ENCODE peak calls at places on chromosomes 16 and 17, in four cellular contexts. V is HFF-Myc, B is progenitor cell of endocrine pancreas, M is heart right ventricle. Z is an unnamed sample.

GRCh38 chr17:65181237-65182061 is 44.3 kb downstream of the RGS9 start:
- DNase-seq in V (no peak), M (no peak), B (no peak), Z (no peak)

GRCh38 chr17:28225271-28225670 is 93.7 kb upstream of the TMEM97 start:
- DNase-seq in V (no peak), M (peak), B (no peak), Z (no peak)

GRCh38 chr17:47950448-47950847 is 7.2 kb downstream of the PRR15L start:
- DNase-seq in V (no peak), M (no peak), B (no peak), Z (no peak)

GRCh38 chr17:46124695-46125592 is 68.3 kb downstream of the KANSL1 start:
- DNase-seq in V (no peak), M (no peak), B (no peak), Z (no peak)

GRCh38 chr17:34859652-34860051 is 101.6 kb downstream of the CCT6B start:
- DNase-seq in B (no peak), V (no peak), M (no peak), Z (no peak)

GRCh38 chr17:4902540-4902939 is 358 bp downstream of the CHRNE start:
- DNase-seq in V (no peak), B (no peak), M (no peak), Z (no peak)

GRCh38 chr17:7822126-7822525 is 11.9 kb upstream of the KDM6B start:
- DNase-seq in V (no peak), M (no peak), B (no peak), Z (no peak)

GRCh38 chr16:85243312-85243711 is 131.0 kb upstream of the CIBAR2 start:
- DNase-seq in M (no peak), B (no peak), V (no peak), Z (no peak)

GRCh38 chr17:2929881-2930533 is 133.4 kb downstream of the OR1D5 start:
- DNase-seq in V (no peak), B (peak), M (no peak), Z (peak)

GRCh38 chr16:88045820-88046303 is 94.6 kb downstream of the BANP start:
- DNase-seq in V (no peak), B (no peak), M (no peak), Z (no peak)

GRCh38 chr16:68298907-68299515 is 11.7 kb downstream of the SLC7A6OS start:
- DNase-seq in V (no peak), B (no peak), M (peak), Z (no peak)

GRCh38 chr17:80743181-80743771 is 198.6 kb downstream of the RPTOR start:
- DNase-seq in M (no peak), V (no peak), B (no peak), Z (no peak)

GRCh38 chr17:2690165-2691068 is 21.1 kb downstream of the CLUH start:
- DNase-seq in V (no peak), M (peak), B (no peak), Z (no peak)

GRCh38 chr16:87854053-87854906 is 15.0 kb downstream of the SLC7A5 start:
- DNase-seq in V (no peak), M (no peak), B (no peak), Z (no peak)

GRCh38 chr17:76623271-76624146 is 20.0 kb downstream of the ST6GALNAC1 start:
- DNase-seq in V (no peak), M (peak), B (peak), Z (peak)

GRCh38 chr17:77110006-77110374 is 30.8 kb upstream of the SEC14L1 start:
- DNase-seq in B (no peak), V (no peak), M (no peak), Z (peak)

GRCh38 chr17:34487616-34488015 is 91.8 kb upstream of the TMEM132E start:
- DNase-seq in M (no peak), V (no peak), B (no peak), Z (no peak)

GRCh38 chr16:11341371-11341770 is 3.9 kb upstream of the RMI2 start:
- DNase-seq in V (no peak), M (no peak), B (no peak), Z (no peak)

GRCh38 chr16:47143677-47144558 is at the start of gene NETO2:
- DNase-seq in B (peak), V (no peak), M (peak), Z (peak)

GRCh38 chr17:53313746-53314145 is 509.0 kb upstream of the KIF2B start:
- DNase-seq in M (no peak), B (no peak), V (no peak), Z (no peak)

GRCh38 chr17:6476061-6476833 is 32.0 kb downstream of the PIMREG start:
- DNase-seq in V (no peak), B (no peak), M (no peak), Z (no peak)

GRCh38 chr16:81517630-81518438 is 73.2 kb downstream of the CMIP start:
- DNase-seq in B (no peak), M (no peak), V (no peak), Z (no peak)

GRCh38 chr17:80227156-80227555 is 6.9 kb downstream of the SLC26A11 start:
- DNase-seq in B (no peak), M (no peak), V (no peak), Z (no peak)

GRCh38 chr16:8961811-8962390 is 1.8 kb downstream of the USP7 start:
- DNase-seq in M (no peak), V (no peak), B (no peak), Z (no peak)

GRCh38 chr17:62791235-62792121 is 16.6 kb downstream of the MARCHF10 start:
- DNase-seq in M (no peak), V (peak), B (no peak), Z (no peak)

GRCh38 chr17:61575352-61575975 is 15.6 kb downstream of the NACA2 start:
- DNase-seq in M (no peak), B (no peak), V (no peak), Z (no peak)

GRCh38 chr17:57597101-57597500 is 148.0 kb downstream of the CCDC182 start:
- DNase-seq in V (no peak), M (no peak), B (no peak), Z (no peak)

GRCh38 chr17:49952209-49952911 is 16.6 kb upstream of the DLX4 start:
- DNase-seq in B (peak), M (peak), V (no peak), Z (peak)

GRCh38 chr17:15385305-15385704 is 43.9 kb upstream of the TEKT3 start:
- DNase-seq in V (no peak), B (no peak), M (no peak), Z (no peak)

GRCh38 chr17:28470266-28471126 is 2.9 kb upstream of the SLC13A2 start:
- DNase-seq in M (no peak), V (no peak), B (no peak), Z (no peak)

GRCh38 chr16:12341966-12342365 is 365.4 kb downstream of the SNX29 start:
- DNase-seq in V (no peak), M (no peak), B (no peak), Z (no peak)

GRCh38 chr16:22360963-22361659 is 13.3 kb downstream of the CDR2 start:
- DNase-seq in B (no peak), M (no peak), V (no peak), Z (no peak)

GRCh38 chr17:8706431-8706830 is 38.2 kb downstream of the CCDC42 start:
- DNase-seq in V (no peak), M (no peak), B (no peak), Z (no peak)

GRCh38 chr17:59684967-59685366 is 22.3 kb downstream of the PTRH2 start:
- DNase-seq in B (no peak), M (no peak), V (no peak), Z (no peak)

GRCh38 chr17:61634942-61635538 is 44.0 kb upstream of the NACA2 start:
- DNase-seq in B (no peak), M (no peak), V (no peak), Z (no peak)

GRCh38 chr16:48810803-48811453 is 200.9 kb upstream of the N4BP1 start:
- DNase-seq in V (no peak), M (no peak), B (peak), Z (peak)

GRCh38 chr16:82082097-82082496 is 47.0 kb downstream of the HSD17B2 start:
- DNase-seq in V (no peak), B (no peak), M (no peak), Z (no peak)

DNA sequence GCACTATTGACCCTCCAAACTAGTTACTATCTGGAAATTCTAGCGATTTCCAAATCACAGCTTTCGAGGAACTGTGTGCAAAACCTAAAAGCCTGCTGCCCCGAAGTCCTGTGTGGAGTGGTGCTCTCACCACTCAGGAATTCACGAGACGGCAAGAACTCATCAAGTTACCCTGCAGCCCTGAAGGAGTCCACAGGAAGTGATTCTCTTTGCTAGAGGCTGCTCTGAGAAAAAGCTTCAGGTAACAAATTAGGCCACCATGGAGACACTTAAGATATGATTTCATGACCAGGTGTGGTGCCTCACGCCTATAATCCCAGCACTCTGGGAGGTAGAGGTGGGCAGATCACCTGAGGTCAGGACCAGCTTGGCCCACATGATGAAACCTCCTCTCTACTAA is 19.1 kb downstream of the ANKRD11 start:
- DNase-seq in V (no peak), B (no peak), M (no peak), Z (no peak)
- TF ChIP-seq CTCF in V (no peak), B (no peak), M (no peak), Z (no peak)

GRCh38 chr16:4212934-4213296 is 29.0 kb downstream of the SRL start:
- DNase-seq in M (no peak), B (no peak), V (peak), Z (no peak)
- TF ChIP-seq CTCF in M (no peak), B (no peak), V (no peak), Z (no peak)

DNA sequence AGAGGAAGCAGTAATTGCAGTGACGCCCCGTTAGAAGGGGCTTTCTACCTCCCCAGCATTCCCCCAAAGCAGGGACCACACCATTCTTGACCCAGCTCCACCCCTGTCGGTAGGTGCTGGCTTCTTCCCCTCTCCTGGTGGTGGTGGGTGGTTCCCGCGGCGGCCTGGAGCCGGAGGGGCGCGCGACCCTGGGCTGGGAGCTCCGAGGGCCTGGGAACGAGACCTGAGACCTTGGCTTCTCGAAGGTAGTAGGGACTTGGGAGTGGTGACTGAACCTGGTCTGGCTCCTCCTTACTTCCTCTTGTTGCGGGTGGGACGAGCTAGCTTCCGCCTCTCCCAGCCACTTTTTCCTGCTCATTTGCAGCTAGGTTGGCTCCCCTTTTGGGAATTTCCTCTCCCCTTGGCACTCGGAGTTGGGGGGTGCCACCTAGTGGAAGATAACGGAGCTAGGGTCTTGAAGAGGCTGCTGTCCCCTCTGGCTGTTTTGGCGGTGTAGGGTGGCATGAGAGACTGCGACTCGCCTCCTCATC is 460 bp downstream of the GRN start:
- DNase-seq in V (no peak), B (peak), M (no peak), Z (peak)
- TF ChIP-seq CTCF in V (peak), B (peak), M (peak), Z (peak)

DNA sequence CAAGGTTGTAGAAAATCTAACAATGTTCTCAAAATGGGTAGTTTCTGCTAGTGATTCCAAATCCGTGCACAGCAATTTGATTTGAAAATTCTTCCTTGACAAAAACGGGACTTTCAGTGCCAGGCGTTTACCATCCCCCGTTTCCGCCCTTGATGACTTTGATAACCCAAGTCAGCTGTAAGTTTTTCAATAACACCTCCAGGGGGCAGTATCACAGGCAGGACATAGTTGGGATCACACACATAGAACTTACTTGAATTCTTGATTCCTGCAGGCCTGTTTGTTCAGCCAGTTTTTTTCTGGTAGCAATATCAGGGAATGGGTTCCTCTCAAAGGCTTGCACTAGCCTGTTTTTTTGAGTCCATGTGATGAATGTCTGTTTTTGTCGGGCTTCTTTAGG is 5.6 kb downstream of the DUXB start:
- DNase-seq in M (no peak), B (no peak), V (no peak), Z (no peak)
- TF ChIP-seq CTCF in M (no peak), B (peak), V (peak), Z (no peak)

GRCh38 chr17:30922235-30922993 is 669 bp downstream of the ADAP2 start:
- DNase-seq in V (no peak), M (peak), B (peak), Z (peak)

GRCh38 chr17:30924341-30924740 is 2.6 kb downstream of the ADAP2 start:
- DNase-seq in B (no peak), V (no peak), M (no peak), Z (no peak)

GRCh38 chr17:30921544-30922196 is at the start of gene ADAP2:
- DNase-seq in V (no peak), B (peak), M (peak), Z (peak)

GRCh38 chr17:30920282-30920681 is 1.5 kb upstream of the ADAP2 start:
- DNase-seq in M (peak), V (no peak), B (no peak), Z (no peak)

GRCh38 chr17:30920683-30921543 is 832 bp upstream of the ADAP2 start:
- DNase-seq in M (no peak), V (no peak), B (no peak), Z (no peak)
- TF ChIP-seq CTCF in M (no peak), V (no peak), B (no peak), Z (no peak)

DNA sequence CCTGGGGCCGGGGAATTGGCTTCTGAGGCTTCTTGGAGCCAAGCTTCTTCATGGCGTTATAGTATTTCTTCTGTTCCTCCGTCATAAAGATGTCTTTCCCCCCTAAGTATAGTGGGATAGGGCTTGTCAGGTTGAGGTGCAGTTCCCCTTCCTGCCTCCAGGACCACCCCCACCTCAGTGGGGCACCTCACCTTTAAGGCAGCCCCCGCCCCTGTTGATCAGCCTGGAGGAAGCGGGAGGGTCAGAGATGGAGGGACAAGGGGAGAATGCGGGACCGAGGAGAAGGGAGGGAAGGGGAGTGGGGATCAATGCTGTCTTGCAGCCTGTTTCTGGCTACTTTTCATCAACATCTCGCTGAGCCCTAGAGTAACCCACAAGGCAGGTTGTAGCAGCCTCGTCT is 11.6 kb upstream of the CD79B start:
- DNase-seq in V (no peak), M (no peak), B (no peak), Z (no peak)
- TF ChIP-seq CTCF in V (no peak), M (no peak), B (peak), Z (peak)

Z was measured in endothelial cell.